ENCODE peak calls at places on chromosomes 16 and 17, in six cellular contexts. One of them, this sample, is unnamed.

GRCh38 chr16:86991679-86992078 is 325.5 kb downstream of the C16orf95 start:
- DNase-seq in hippocampal formation: no peak
- DNase-seq in EL: peak
- DNase-seq in endothelial cell: no peak
- DNase-seq in tibial nerve: no peak
- DNase-seq in naive B cell: no peak
- DNase-seq in this sample: no peak

GRCh38 chr17:42677921-42678781 is 1.4 kb upstream of the PLEKHH3 start:
- DNase-seq in naive B cell: peak
- DNase-seq in EL: peak
- DNase-seq in tibial nerve: peak
- DNase-seq in endothelial cell: peak
- DNase-seq in hippocampal formation: peak
- DNase-seq in this sample: peak

GRCh38 chr16:77288222-77288621 is 89.0 kb downstream of the SYCE1L start:
- DNase-seq in endothelial cell: no peak
- DNase-seq in tibial nerve: no peak
- DNase-seq in naive B cell: no peak
- DNase-seq in EL: peak
- DNase-seq in hippocampal formation: no peak
- DNase-seq in this sample: no peak

GRCh38 chr17:71110326-71110725 is 941.0 kb downstream of the KCNJ2 start:
- DNase-seq in endothelial cell: no peak
- DNase-seq in hippocampal formation: no peak
- DNase-seq in EL: peak
- DNase-seq in naive B cell: no peak
- DNase-seq in tibial nerve: no peak
- DNase-seq in this sample: no peak

GRCh38 chr16:79679334-79679733 is 78.8 kb upstream of the MAF start:
- DNase-seq in EL: no peak
- DNase-seq in tibial nerve: no peak
- DNase-seq in hippocampal formation: no peak
- DNase-seq in naive B cell: no peak
- DNase-seq in endothelial cell: no peak
- DNase-seq in this sample: no peak

GRCh38 chr16:4544483-4544882 is 5.9 kb upstream of the CDIP1 start:
- DNase-seq in EL: no peak
- DNase-seq in tibial nerve: no peak
- DNase-seq in naive B cell: no peak
- DNase-seq in endothelial cell: no peak
- DNase-seq in hippocampal formation: no peak
- DNase-seq in this sample: no peak

GRCh38 chr16:85086347-85087291 is 25.7 kb downstream of the CIBAR2 start:
- DNase-seq in endothelial cell: peak
- DNase-seq in tibial nerve: peak
- DNase-seq in hippocampal formation: no peak
- DNase-seq in EL: peak
- DNase-seq in naive B cell: peak
- DNase-seq in this sample: peak

GRCh38 chr17:67289174-67289876 is 44.3 kb upstream of the HELZ start:
- DNase-seq in tibial nerve: peak
- DNase-seq in naive B cell: no peak
- DNase-seq in endothelial cell: no peak
- DNase-seq in EL: peak
- DNase-seq in hippocampal formation: peak
- DNase-seq in this sample: peak

GRCh38 chr16:31472559-31473203 is 729 bp downstream of the TGFB1I1 start:
- DNase-seq in endothelial cell: peak
- DNase-seq in naive B cell: peak
- DNase-seq in tibial nerve: peak
- DNase-seq in hippocampal formation: no peak
- DNase-seq in EL: peak
- DNase-seq in this sample: peak

GRCh38 chr17:36463916-36464764 is 22.3 kb upstream of the ZNHIT3 start:
- DNase-seq in tibial nerve: no peak
- DNase-seq in naive B cell: no peak
- DNase-seq in endothelial cell: peak
- DNase-seq in EL: peak
- DNase-seq in hippocampal formation: no peak
- DNase-seq in this sample: peak

GRCh38 chr16:89344846-89345577 is 127.5 kb downstream of the ZNF778 start:
- DNase-seq in tibial nerve: no peak
- DNase-seq in EL: no peak
- DNase-seq in endothelial cell: no peak
- DNase-seq in naive B cell: no peak
- DNase-seq in hippocampal formation: no peak
- DNase-seq in this sample: no peak

GRCh38 chr17:40648326-40648968 is 829 bp upstream of the SMARCE1 start:
- DNase-seq in EL: no peak
- DNase-seq in naive B cell: peak
- DNase-seq in endothelial cell: no peak
- DNase-seq in hippocampal formation: no peak
- DNase-seq in tibial nerve: no peak
- DNase-seq in this sample: no peak

GRCh38 chr17:67027031-67027628 is 17.2 kb upstream of the CACNG1 start:
- DNase-seq in EL: peak
- DNase-seq in naive B cell: no peak
- DNase-seq in hippocampal formation: no peak
- DNase-seq in tibial nerve: no peak
- DNase-seq in endothelial cell: no peak
- DNase-seq in this sample: no peak

GRCh38 chr17:497587-498034 is 145.0 kb upstream of the RPH3AL start:
- DNase-seq in endothelial cell: no peak
- DNase-seq in hippocampal formation: no peak
- DNase-seq in EL: no peak
- DNase-seq in naive B cell: no peak
- DNase-seq in tibial nerve: no peak
- DNase-seq in this sample: no peak

GRCh38 chr17:34626141-34626681 is 46.8 kb downstream of the TMEM132E start:
- DNase-seq in hippocampal formation: no peak
- DNase-seq in endothelial cell: no peak
- DNase-seq in naive B cell: no peak
- DNase-seq in EL: no peak
- DNase-seq in tibial nerve: no peak
- DNase-seq in this sample: no peak

GRCh38 chr17:80926601-80927250 is 64.9 kb upstream of the CHMP6 start:
- DNase-seq in naive B cell: no peak
- DNase-seq in endothelial cell: no peak
- DNase-seq in hippocampal formation: no peak
- DNase-seq in tibial nerve: no peak
- DNase-seq in EL: no peak
- DNase-seq in this sample: no peak

GRCh38 chr17:75688209-75688771 is 21.2 kb downstream of the SAP30BP start:
- DNase-seq in hippocampal formation: no peak
- DNase-seq in naive B cell: no peak
- DNase-seq in endothelial cell: no peak
- DNase-seq in EL: no peak
- DNase-seq in tibial nerve: no peak
- DNase-seq in this sample: no peak

This sample was measured in pancreas.